ENCODE peak calls at places on chromosomes 7 and 10, in four cellular contexts. Y is NCI-H2081, K is adipocyte, R is hippocampal formation. G is an unnamed sample.

GRCh38 chr7:36875794-36876193 is 151.5 kb upstream of the AOAH start:
- DNase-seq in Y (peak; percentile 90), K (no peak), R (no peak), G (no peak)

GRCh38 chr7:128835790-128836641 is 5.8 kb downstream of the FLNC start:
- DNase-seq in Y (no peak), K (peak; percentile 45), R (peak; percentile 27), G (no peak)

GRCh38 chr10:119270893-119271361 is 63.6 kb downstream of the GRK5 start:
- DNase-seq in Y (no peak), K (no peak), R (no peak), G (peak; percentile 94)

GRCh38 chr7:21427861-21428641 is at the start of gene SP4:
- DNase-seq in Y (peak; percentile 98), K (peak; percentile 98), R (peak; percentile 97), G (peak; percentile 93)

GRCh38 chr10:114412907-114413386 is 8.6 kb upstream of the AFAP1L2 start:
- DNase-seq in Y (no peak), K (no peak), R (no peak), G (peak; percentile 81)

GRCh38 chr10:125186431-125187170 is 26.2 kb upstream of the CTBP2 start:
- DNase-seq in Y (no peak), K (no peak), R (no peak), G (no peak)

GRCh38 chr10:32205666-32206065 is 141.3 kb downstream of the EPC1 start:
- DNase-seq in Y (no peak), K (peak; percentile 72), R (no peak), G (no peak)

GRCh38 chr10:35636942-35637341 is 5.2 kb downstream of the FZD8 start:
- DNase-seq in Y (no peak), K (no peak), R (no peak), G (no peak)

GRCh38 chr7:98640375-98640774 is 23.3 kb downstream of the NPTX2 start:
- DNase-seq in Y (no peak), K (no peak), R (no peak), G (no peak)

GRCh38 chr10:97849491-97850402 is at the start of gene GOLGA7B:
- DNase-seq in Y (peak; percentile 35), K (peak; percentile 68), R (no peak), G (no peak)

GRCh38 chr10:47165711-47166404 is 134.1 kb upstream of the GDF10 start:
- DNase-seq in Y (no peak), K (peak; percentile 88), R (peak; percentile 38), G (peak; percentile 91)

GRCh38 chr10:58064714-58065528 is 202.8 kb downstream of the IPMK start:
- DNase-seq in Y (peak; percentile 16), K (peak; percentile 84), R (peak; percentile 55), G (no peak)

GRCh38 chr10:101032637-101033201 is 1.7 kb downstream of the SFXN3 start:
- DNase-seq in Y (no peak), K (peak; percentile 91), R (peak; percentile 76), G (peak; percentile 94)

GRCh38 chr7:105389090-105389650 is 449 bp upstream of the SRPK2 start:
- DNase-seq in Y (peak; percentile 71), K (peak; percentile 71), R (no peak), G (peak; percentile 23)

GRCh38 chr7:37354661-37355131 is 94.0 kb downstream of the ELMO1 start:
- DNase-seq in Y (no peak), K (no peak), R (peak; percentile 41), G (peak; percentile 93)

GRCh38 chr7:120079022-120079421 is 194.0 kb upstream of the KCND2 start:
- DNase-seq in Y (no peak), K (no peak), R (no peak), G (no peak)

GRCh38 chr7:35003679-35004278 is 33.5 kb downstream of the DPY19L1 start:
- DNase-seq in Y (peak; percentile 7), K (peak; percentile 80), R (no peak), G (no peak)

GRCh38 chr10:4057725-4058513 is 272.9 kb upstream of the KLF6 start:
- DNase-seq in Y (no peak), K (no peak), R (no peak), G (peak; percentile 12)

GRCh38 chr10:52759154-52759553 is 13.4 kb downstream of the MBL2 start:
- DNase-seq in Y (no peak), K (no peak), R (no peak), G (no peak)

GRCh38 chr10:110123594-110123993 is 83.8 kb upstream of the MXI1 start:
- DNase-seq in Y (no peak), K (no peak), R (no peak), G (no peak)

GRCh38 chr7:6161463-6162330 is 110.7 kb downstream of the CYTH3 start:
- DNase-seq in Y (no peak), K (no peak), R (no peak), G (peak; percentile 15)